ENCODE peak calls at places on chromosomes 1 and 21, in eight cellular contexts. V is K562, X is A549, Y is ovary, G is sigmoid colon, N is stomach, T is H1, H is transverse colon. C is an unnamed sample.

GRCh38 chr1:33231166-33231565 is 25.1 kb upstream of the ZNF362 start:
- DNase-seq in V (no peak), X (no peak), Y (no peak), G (no peak), N (no peak), T (no peak), H (no peak), C (no peak)

GRCh38 chr1:193406901-193407300 is 220.5 kb upstream of the B3GALT2 start:
- DNase-seq in V (peak), X (peak), Y (no peak), G (no peak), N (no peak), T (no peak), H (no peak), C (no peak)

GRCh38 chr1:8516793-8517556 is 199.1 kb downstream of the SLC45A1 start:
- DNase-seq in V (peak), X (no peak), Y (no peak), G (no peak), N (no peak), T (no peak), H (no peak), C (no peak)

GRCh38 chr1:39220900-39221870 is 16.7 kb downstream of the MACF1 start:
- DNase-seq in V (no peak), X (no peak), Y (no peak), G (no peak), N (no peak), T (peak), H (no peak), C (no peak)

GRCh38 chr1:198373376-198373775 is 167.1 kb downstream of the ATP6V1G3 start:
- DNase-seq in V (no peak), X (no peak), Y (no peak), G (no peak), N (no peak), T (no peak), H (no peak), C (no peak)

GRCh38 chr1:165686121-165686970 is 12.0 kb downstream of the ALDH9A1 start:
- DNase-seq in V (peak), X (no peak), Y (no peak), G (no peak), N (no peak), T (no peak), H (no peak), C (no peak)

GRCh38 chr1:39046811-39047210 is 20.7 kb downstream of the NDUFS5 start:
- DNase-seq in V (no peak), X (no peak), Y (no peak), G (no peak), N (no peak), T (no peak), H (no peak), C (no peak)

GRCh38 chr1:226664413-226665101 is 74.5 kb downstream of the ITPKB start:
- DNase-seq in V (no peak), X (no peak), Y (no peak), G (peak), N (peak), T (no peak), H (peak), C (no peak)

GRCh38 chr1:24562625-24563024 is 6.7 kb downstream of the NCMAP start:
- DNase-seq in V (no peak), X (no peak), Y (peak), G (no peak), N (peak), T (no peak), H (peak), C (no peak)

GRCh38 chr1:197685785-197686184 is 89.5 kb downstream of the DENND1B start:
- DNase-seq in V (no peak), X (no peak), Y (no peak), G (no peak), N (no peak), T (no peak), H (no peak), C (no peak)

GRCh38 chr1:29682918-29683314 is 446.6 kb downstream of the PTPRU start:
- DNase-seq in V (no peak), X (no peak), Y (no peak), G (no peak), N (peak), T (peak), H (no peak), C (no peak)

GRCh38 chr1:226370144-226370923 is 37.6 kb downstream of the PARP1 start:
- DNase-seq in V (no peak), X (no peak), Y (no peak), G (no peak), N (no peak), T (no peak), H (no peak), C (no peak)

GRCh38 chr1:159091547-159092397 is 15.2 kb upstream of the AIM2 start:
- DNase-seq in V (no peak), X (no peak), Y (no peak), G (no peak), N (no peak), T (no peak), H (no peak), C (no peak)

GRCh38 chr1:151998611-151999362 is 5.1 kb upstream of the S100A10 start:
- DNase-seq in V (no peak), X (no peak), Y (no peak), G (no peak), N (no peak), T (no peak), H (no peak), C (no peak)

GRCh38 chr1:219897914-219898313 is 30.4 kb downstream of the SLC30A10 start:
- DNase-seq in V (no peak), X (no peak), Y (no peak), G (no peak), N (no peak), T (no peak), H (no peak), C (no peak)

GRCh38 chr1:51697160-51697559 is 80.3 kb downstream of the OSBPL9 start:
- DNase-seq in V (no peak), X (no peak), Y (no peak), G (no peak), N (no peak), T (no peak), H (no peak), C (no peak)

GRCh38 chr1:108817016-108817415 is 39.9 kb downstream of the AKNAD1 start:
- DNase-seq in V (no peak), X (no peak), Y (peak), G (no peak), N (no peak), T (no peak), H (peak), C (no peak)

GRCh38 chr21:21973806-21974205 is 975.6 kb downstream of the NCAM2 start:
- DNase-seq in V (no peak), X (no peak), Y (no peak), G (no peak), N (no peak), T (no peak), H (no peak), C (no peak)

GRCh38 chr1:205275133-205275532 is 46.4 kb downstream of the NUAK2 start:
- DNase-seq in V (no peak), X (no peak), Y (no peak), G (no peak), N (peak), T (no peak), H (peak), C (no peak)

GRCh38 chr1:98232678-98233077 is 311.8 kb upstream of the DPYD start:
- DNase-seq in V (no peak), X (no peak), Y (no peak), G (no peak), N (no peak), T (no peak), H (no peak), C (no peak)

GRCh38 chr1:112798293-112798692 is 83.2 kb upstream of the PPM1J start:
- DNase-seq in V (no peak), X (no peak), Y (no peak), G (no peak), N (no peak), T (no peak), H (no peak), C (no peak)

GRCh38 chr1:36864182-36865079 is 169.9 kb downstream of the GRIK3 start:
- DNase-seq in V (peak), X (no peak), Y (no peak), G (no peak), N (no peak), T (peak), H (no peak), C (no peak)

GRCh38 chr1:7177438-7178126 is 392.3 kb downstream of the CAMTA1 start:
- DNase-seq in V (no peak), X (no peak), Y (no peak), G (no peak), N (no peak), T (no peak), H (no peak), C (peak)

GRCh38 chr1:25747046-25747705 is 52.8 kb upstream of the SELENON start:
- DNase-seq in V (no peak), X (no peak), Y (no peak), G (no peak), N (no peak), T (peak), H (no peak), C (no peak)

GRCh38 chr1:109764561-109765482 is 1.1 kb upstream of the EPS8L3 start:
- DNase-seq in V (no peak), X (no peak), Y (peak), G (peak), N (peak), T (no peak), H (peak), C (no peak)

GRCh38 chr1:209455133-209455532 is 128.4 kb upstream of the CAMK1G start:
- DNase-seq in V (no peak), X (no peak), Y (no peak), G (no peak), N (no peak), T (no peak), H (no peak), C (no peak)

GRCh38 chr1:150168960-150169565 is 19.3 kb downstream of the PLEKHO1 start:
- DNase-seq in V (peak), X (peak), Y (peak), G (peak), N (peak), T (peak), H (peak), C (no peak)

GRCh38 chr1:150176593-150176992 is 26.9 kb downstream of the PLEKHO1 start:
- DNase-seq in V (no peak), X (no peak), Y (no peak), G (no peak), N (no peak), T (no peak), H (no peak), C (no peak)

GRCh38 chr1:150173161-150173585 is 23.5 kb downstream of the PLEKHO1 start:
- DNase-seq in V (no peak), X (no peak), Y (no peak), G (no peak), N (no peak), T (no peak), H (peak), C (no peak)

GRCh38 chr1:150165622-150166612 is 16.2 kb downstream of the PLEKHO1 start:
- DNase-seq in V (peak), X (peak), Y (peak), G (no peak), N (peak), T (peak), H (peak), C (no peak)

DNA sequence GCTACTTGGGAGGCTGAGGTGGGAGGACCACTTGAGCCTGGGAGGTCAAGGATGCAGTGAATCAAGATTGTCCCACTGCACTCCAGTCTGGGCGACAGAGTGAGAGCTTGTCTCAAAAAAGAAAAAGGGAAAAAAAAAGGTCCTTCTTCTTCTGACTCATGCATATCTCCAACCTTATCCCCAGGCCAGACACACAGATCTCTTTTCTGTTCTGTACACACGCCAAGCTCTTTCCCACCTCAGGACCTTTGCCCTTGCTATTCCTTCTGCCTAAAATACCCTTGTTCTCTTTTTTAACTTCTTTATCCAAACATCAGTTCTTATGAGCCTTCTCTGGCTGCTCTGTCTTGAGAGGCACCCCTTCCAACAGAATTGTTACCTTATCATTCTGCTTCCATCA is 22.1 kb downstream of the PLEKHO1 start:
- DNase-seq in V (peak), X (no peak), Y (no peak), G (no peak), N (no peak), T (no peak), H (no peak), C (no peak)
- TF ChIP-seq EP300 in V (no peak), X (no peak), Y (no peak), G (no peak), N (no peak), T (no peak), H (no peak), C (no peak)

DNA sequence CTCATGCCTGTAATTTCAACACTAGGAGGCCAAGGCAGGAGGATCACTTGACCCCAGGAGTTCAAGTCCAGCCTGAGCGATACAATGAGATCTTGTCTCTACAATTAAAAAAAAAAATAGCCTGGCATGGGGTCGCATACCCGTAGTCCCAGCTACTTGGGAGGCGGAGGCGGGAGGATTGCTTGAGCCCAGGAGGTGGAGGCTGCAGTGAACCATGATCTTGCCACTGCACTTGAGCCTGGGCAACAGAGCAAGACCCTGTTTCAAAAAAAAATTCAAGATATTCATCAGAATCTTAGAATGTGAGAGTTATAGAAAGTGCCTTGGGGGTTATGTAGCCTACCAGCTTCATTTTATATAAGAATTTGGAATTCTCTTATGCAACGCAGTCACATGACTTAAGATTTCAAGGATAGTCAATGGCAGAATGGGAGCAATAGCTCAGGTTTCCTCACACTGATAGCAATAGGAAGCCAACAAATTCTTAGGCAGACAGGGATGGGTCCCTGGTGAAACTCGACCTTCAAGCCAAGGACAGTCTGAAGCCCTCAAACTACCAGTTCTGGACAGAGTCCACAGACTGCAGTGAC is 462.5 kb downstream of the SETD4 start:
- DNase-seq in V (no peak), X (no peak), Y (no peak), G (no peak), N (no peak), T (no peak), H (no peak), C (no peak)
- TF ChIP-seq POLR2A in V (no peak), X (no peak), Y (no peak), G (no peak), N (no peak), T (no peak), H (no peak), C (no peak)

DNA sequence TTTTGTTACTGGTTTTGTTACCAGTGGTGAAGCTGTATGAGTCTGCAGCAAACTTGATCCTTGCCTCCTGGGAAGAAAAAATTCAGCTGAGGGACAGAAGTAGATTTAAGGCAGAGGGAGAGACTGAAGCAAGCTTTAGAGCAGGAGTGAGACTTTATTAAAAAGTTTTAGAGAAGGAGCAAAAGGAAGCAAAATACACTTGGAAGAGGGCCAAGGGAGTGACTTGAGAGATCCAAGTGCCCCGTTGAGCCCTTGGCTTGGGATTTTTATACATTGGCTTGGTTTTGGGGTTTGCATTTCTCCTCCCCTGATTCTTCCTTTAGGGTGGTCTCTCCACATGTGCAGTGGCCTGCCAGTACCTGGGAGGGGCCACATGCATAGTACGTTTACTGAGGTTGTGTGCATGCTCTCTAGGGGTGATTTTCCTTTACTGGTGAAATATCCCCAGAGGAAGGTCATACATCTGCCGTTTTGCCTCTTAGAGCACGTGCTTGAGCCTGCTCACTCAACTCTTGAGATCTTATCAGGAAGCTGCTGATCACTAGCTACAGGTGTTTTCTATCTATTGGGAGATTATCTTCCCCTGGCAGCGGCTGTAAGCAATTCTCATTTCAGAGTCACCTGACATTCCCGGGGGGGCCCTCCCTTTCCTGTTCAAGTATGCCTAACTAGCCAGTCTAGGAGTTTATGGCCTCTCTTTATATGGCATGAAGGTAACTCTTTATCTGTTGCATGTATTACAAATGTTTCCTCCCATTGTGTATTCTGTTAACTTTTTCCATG is 20.3 kb downstream of the FASLG start:
- DNase-seq in V (peak), X (no peak), Y (no peak), G (no peak), N (no peak), T (no peak), H (peak), C (no peak)
- TF ChIP-seq EP300 in V (no peak), X (no peak), Y (no peak), G (no peak), N (no peak), T (no peak), H (no peak), C (no peak)

DNA sequence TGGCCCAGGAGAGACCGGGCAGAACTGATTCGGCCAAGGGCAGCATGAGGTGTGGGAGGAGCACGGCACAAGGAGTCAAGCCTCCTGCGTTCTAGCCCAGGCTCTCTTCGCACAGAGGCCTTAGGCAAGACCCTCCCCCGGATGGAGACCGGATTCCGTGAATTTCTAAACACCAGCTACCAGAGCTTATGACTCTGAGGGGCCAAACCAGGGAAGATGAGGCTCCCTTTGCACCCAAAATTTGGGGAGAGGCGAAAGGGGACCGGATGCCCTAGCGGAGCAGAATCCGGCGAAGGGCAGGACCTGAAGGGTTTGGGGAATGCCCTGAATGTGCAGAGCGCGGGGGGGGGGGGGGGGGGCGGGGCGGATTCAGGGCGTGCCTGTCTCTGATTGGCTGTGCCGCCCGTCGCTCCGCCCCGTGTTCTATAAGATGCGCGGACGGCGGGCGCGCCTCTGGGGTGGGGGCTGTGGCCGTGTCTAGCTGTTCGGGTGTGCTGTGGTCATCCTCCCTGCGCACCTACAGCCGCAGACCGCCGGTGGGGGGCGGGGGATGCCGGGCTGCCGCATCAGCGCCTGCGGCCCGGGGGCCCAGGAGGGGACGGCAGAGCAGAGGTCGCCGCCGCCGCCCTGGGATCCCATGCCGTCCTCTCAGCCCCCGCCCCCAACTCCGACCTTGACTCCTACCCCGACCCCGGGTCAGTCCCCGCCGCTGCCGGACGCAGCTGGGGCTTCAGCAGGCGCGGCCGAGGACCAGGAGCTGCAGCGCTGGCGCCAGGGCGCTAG is at the start of gene TRNP1:
- DNase-seq in V (peak), X (peak), Y (peak), G (peak), N (peak), T (peak), H (peak), C (peak)
- TF ChIP-seq POLR2A in V (peak), X (peak), Y (no peak), G (peak), N (no peak), T (peak), H (peak), C (peak)

GRCh38 chr1:30756206-30756544 is 1.4 kb downstream of the LAPTM5 start:
- DNase-seq in V (no peak), X (no peak), Y (no peak), G (no peak), N (no peak), T (no peak), H (no peak), C (no peak)

GRCh38 chr1:30756545-30757195 is 904 bp downstream of the LAPTM5 start:
- DNase-seq in V (peak), X (peak), Y (no peak), G (peak), N (peak), T (no peak), H (peak), C (peak)

GRCh38 chr1:30757976-30758688 is 558 bp upstream of the LAPTM5 start:
- DNase-seq in V (no peak), X (no peak), Y (no peak), G (no peak), N (no peak), T (no peak), H (no peak), C (no peak)

GRCh38 chr1:30758785-30759380 is 1.3 kb upstream of the LAPTM5 start:
- DNase-seq in V (peak), X (no peak), Y (no peak), G (no peak), N (no peak), T (no peak), H (no peak), C (no peak)

GRCh38 chr1:30757196-30757949 is at the start of gene LAPTM5:
- DNase-seq in V (no peak), X (no peak), Y (no peak), G (peak), N (peak), T (no peak), H (peak), C (no peak)
- TF ChIP-seq EP300 in V (no peak), X (no peak), Y (no peak), G (no peak), N (no peak), T (no peak), H (no peak), C (no peak)

C was measured in esophagus muscularis mucosa.